ENCODE peak calls at places on chromosomes 6 and 20, in seven cellular contexts. G, X, F, A, B, E and Q are unnamed samples.

GRCh38 chr6:131015630-131016263 is 47.3 kb downstream of the EPB41L2 start:
- DNase-seq in F (peak), E (peak), X (no peak), B (no peak), G (no peak), A (peak), Q (peak)

GRCh38 chr20:21808139-21808538 is 102.7 kb downstream of the PAX1 start:
- DNase-seq in F (no peak), B (no peak), G (no peak), A (no peak), X (no peak), E (no peak), Q (no peak)

GRCh38 chr20:44644384-44645131 is 6.9 kb downstream of the ADA start:
- DNase-seq in F (no peak), A (no peak), X (no peak), G (no peak), B (no peak), E (no peak), Q (no peak)

GRCh38 chr6:150016324-150017185 is 8.8 kb downstream of the RAET1L start:
- DNase-seq in B (peak), G (peak), X (no peak), F (peak), E (peak), A (peak), Q (peak)

GRCh38 chr20:22584630-22584921 is 204 bp upstream of the FOXA2 start:
- DNase-seq in F (no peak), E (no peak), A (no peak), X (no peak), G (no peak), B (no peak), Q (no peak)

GRCh38 chr6:136761227-136761922 is 30.9 kb downstream of the MAP3K5 start:
- DNase-seq in A (peak), F (peak), X (no peak), G (no peak), E (peak), B (no peak), Q (no peak)

GRCh38 chr6:47303383-47303782 is 6.3 kb downstream of the TNFRSF21 start:
- DNase-seq in X (no peak), A (no peak), E (no peak), G (no peak), B (no peak), F (no peak), Q (no peak)

GRCh38 chr6:24431045-24431451 is 28.3 kb downstream of the MRS2 start:
- DNase-seq in F (peak), B (no peak), A (peak), X (no peak), G (peak), E (peak), Q (no peak)

GRCh38 chr20:47679462-47679861 is 105.8 kb downstream of the SULF2 start:
- DNase-seq in E (no peak), X (no peak), F (no peak), A (no peak), G (no peak), B (no peak), Q (no peak)

GRCh38 chr20:1309439-1309847 is 19.5 kb downstream of the SDCBP2 start:
- DNase-seq in G (no peak), E (no peak), F (no peak), X (no peak), B (no peak), A (no peak), Q (no peak)

GRCh38 chr6:77740380-77740779 is 87.5 kb downstream of the MEI4 start:
- DNase-seq in B (no peak), E (peak), F (peak), A (peak), X (no peak), G (no peak), Q (peak)

GRCh38 chr20:9052136-9052535 is 16.8 kb upstream of the PLCB4 start:
- DNase-seq in E (no peak), B (no peak), X (no peak), F (no peak), G (no peak), A (no peak), Q (no peak)

GRCh38 chr6:43505718-43506117 is 4.4 kb downstream of the LRRC73 start:
- DNase-seq in B (no peak), G (no peak), A (no peak), E (no peak), F (no peak), X (no peak), Q (no peak)

GRCh38 chr20:34515484-34516037 is 661 bp upstream of the DYNLRB1 start:
- DNase-seq in X (no peak), E (peak), F (no peak), G (peak), A (peak), B (peak), Q (no peak)

GRCh38 chr6:80226156-80226555 is 119.7 kb downstream of the BCKDHB start:
- DNase-seq in G (no peak), X (no peak), A (no peak), E (no peak), F (no peak), B (no peak), Q (no peak)